ENCODE peak calls at places on chromosomes 11 and 22, in four cellular contexts. O is GM12878, C is K562, L is HepG2. T is an unnamed sample.

GRCh38 chr11:15655552-15655951 is 540.8 kb downstream of the INSC start:
- DNase-seq in L (no peak), O (no peak), C (peak; percentile 63), T (no peak)

GRCh38 chr11:131537196-131537595 is 166.8 kb downstream of the NTM start:
- DNase-seq in C (peak; percentile 6), O (no peak), L (no peak), T (no peak)

GRCh38 chr11:69799582-69799981 is 19.6 kb downstream of the FGF3 start:
- DNase-seq in O (no peak), C (peak; percentile 67), L (peak; percentile 23), T (no peak)

GRCh38 chr11:74265256-74265655 is 46.2 kb downstream of the P4HA3 start:
- DNase-seq in O (no peak), L (no peak), C (no peak), T (no peak)

GRCh38 chr11:35352107-35352888 is 67.1 kb downstream of the SLC1A2 start:
- DNase-seq in C (peak; percentile 82), O (no peak), L (no peak), T (no peak)

GRCh38 chr11:134679592-134679991 is 267.6 kb upstream of the B3GAT1 start:
- DNase-seq in C (no peak), L (no peak), O (no peak), T (no peak)

GRCh38 chr22:40487663-40488249 is 117.4 kb downstream of the SGSM3 start:
- DNase-seq in L (peak; percentile 17), C (no peak), O (no peak), T (no peak)

GRCh38 chr11:45384711-45385241 is 98.6 kb upstream of the SYT13 start:
- DNase-seq in L (no peak), O (no peak), C (no peak), T (no peak)

GRCh38 chr11:69272961-69273461 is 20.9 kb upstream of the MYEOV start:
- DNase-seq in O (no peak), C (no peak), L (no peak), T (no peak)

GRCh38 chr11:71294846-71295600 is 42.6 kb upstream of the SHANK2 start:
- DNase-seq in O (no peak), C (no peak), L (no peak), T (no peak)

GRCh38 chr11:83063073-83063754 is 8.5 kb downstream of the RAB30 start:
- DNase-seq in L (no peak), O (peak; percentile 88), C (no peak), T (no peak)

GRCh38 chr11:132744771-132745170 is 787.5 kb downstream of the OPCML start:
- DNase-seq in C (no peak), O (no peak), L (no peak), T (no peak)

GRCh38 chr11:99069831-99070444 is 49.2 kb downstream of the CNTN5 start:
- DNase-seq in L (peak; percentile 3), C (no peak), O (peak; percentile 4), T (peak; percentile 38)

GRCh38 chr11:86067230-86068137 is 1.4 kb downstream of the PICALM start:
- DNase-seq in O (no peak), L (peak; percentile 83), C (peak; percentile 67), T (no peak)

GRCh38 chr11:107769189-107769588 is 57.3 kb upstream of the SLN start:
- DNase-seq in O (no peak), L (peak; percentile 7), C (peak; percentile 18), T (no peak)

GRCh38 chr11:28343304-28344233 is 235.4 kb downstream of the METTL15 start:
- DNase-seq in O (no peak), L (peak; percentile 15), C (peak; percentile 80), T (no peak)

GRCh38 chr11:126034026-126034822 is 28.4 kb downstream of the CDON start:
- DNase-seq in O (no peak), C (no peak), L (no peak), T (no peak)

GRCh38 chr11:12086271-12087074 is 23.9 kb upstream of the MICAL2 start:
- DNase-seq in O (no peak), L (peak; percentile 37), C (no peak), T (no peak)

GRCh38 chr11:15158351-15159015 is 43.8 kb downstream of the INSC start:
- DNase-seq in O (no peak), L (no peak), C (no peak), T (no peak)

GRCh38 chr11:34916810-34917780 is 677 bp downstream of the PDHX start:
- DNase-seq in L (no peak), O (no peak), C (peak; percentile 42), T (no peak)

GRCh38 chr22:35838849-35839646 is 121.4 kb downstream of the APOL5 start:
- DNase-seq in O (no peak), L (peak; percentile 45), C (no peak), T (peak; percentile 22)

GRCh38 chr22:35842519-35842913 is 124.8 kb downstream of the APOL5 start:
- DNase-seq in L (no peak), C (no peak), O (no peak), T (no peak)

GRCh38 chr22:35837328-35837727 is 119.7 kb downstream of the APOL5 start:
- DNase-seq in L (no peak), C (no peak), O (no peak), T (no peak)

GRCh38 chr22:35841907-35842518 is 124.3 kb downstream of the APOL5 start:
- DNase-seq in O (no peak), L (no peak), C (no peak), T (no peak)

GRCh38 chr22:35839811-35840739 is 122.4 kb downstream of the APOL5 start:
- DNase-seq in L (no peak), O (no peak), C (peak; percentile 92), T (peak; percentile 78)
- TF ChIP-seq ETV6 in L (no peak), O (no peak), C (no peak), T (no peak)

GRCh38 chr22:22556578-22556977 is 2.5 kb downstream of the PRAME start:
- DNase-seq in L (no peak), O (no peak), C (no peak), T (no peak)

GRCh38 chr22:22555596-22555995 is 3.5 kb downstream of the PRAME start:
- DNase-seq in L (no peak), O (no peak), C (no peak), T (no peak)

GRCh38 chr22:22558071-22558971 is 744 bp downstream of the PRAME start:
- DNase-seq in O (no peak), C (peak; percentile 97), L (no peak), T (no peak)

GRCh38 chr22:22556995-22557925 is 1.8 kb downstream of the PRAME start:
- DNase-seq in L (no peak), C (peak; percentile 100), O (no peak), T (no peak)

DNA sequence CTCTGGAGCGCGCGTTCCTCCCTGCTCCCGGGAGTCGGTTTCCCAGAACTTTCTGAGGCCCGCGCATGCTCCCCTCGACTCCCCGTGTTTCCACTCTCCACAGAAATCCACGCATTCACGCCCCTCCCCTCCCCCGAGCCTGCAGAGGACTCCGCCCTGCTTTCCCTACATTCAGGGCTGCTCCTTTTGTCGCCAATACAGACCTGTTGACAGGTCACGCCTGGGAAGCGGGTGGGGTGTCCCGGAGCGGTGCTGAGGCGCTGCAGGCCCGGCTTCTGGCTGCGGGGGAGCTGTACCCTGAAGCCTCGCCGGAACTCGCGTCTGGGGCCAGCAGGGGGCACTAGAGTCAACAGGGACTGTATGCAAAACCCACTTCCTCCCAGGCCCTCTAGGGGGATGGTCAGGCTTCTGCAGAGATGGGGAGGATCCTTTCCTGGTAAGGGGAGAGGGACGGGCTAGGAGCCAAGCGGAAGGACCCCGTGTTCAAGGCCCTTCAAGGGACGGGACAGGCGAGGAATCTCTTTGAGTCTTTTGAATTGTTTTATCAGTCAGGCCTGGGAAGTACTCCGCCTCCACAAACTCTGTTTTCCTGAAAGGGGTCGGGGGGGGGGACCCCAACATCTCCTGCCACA is at the start of gene PRAME:
- DNase-seq in O (peak; percentile 11), L (peak; percentile 79), C (peak; percentile 100), T (peak; percentile 93)
- TF ChIP-seq ETV6 in O (no peak), L (no peak), C (no peak), T (no peak)

GRCh38 chr11:64056213-64056785 is 20.6 kb downstream of the FLRT1 start:
- DNase-seq in L (no peak), C (no peak), O (no peak), T (no peak)
- TF ChIP-seq ETV6 in L (no peak), C (no peak), O (no peak), T (no peak)

DNA sequence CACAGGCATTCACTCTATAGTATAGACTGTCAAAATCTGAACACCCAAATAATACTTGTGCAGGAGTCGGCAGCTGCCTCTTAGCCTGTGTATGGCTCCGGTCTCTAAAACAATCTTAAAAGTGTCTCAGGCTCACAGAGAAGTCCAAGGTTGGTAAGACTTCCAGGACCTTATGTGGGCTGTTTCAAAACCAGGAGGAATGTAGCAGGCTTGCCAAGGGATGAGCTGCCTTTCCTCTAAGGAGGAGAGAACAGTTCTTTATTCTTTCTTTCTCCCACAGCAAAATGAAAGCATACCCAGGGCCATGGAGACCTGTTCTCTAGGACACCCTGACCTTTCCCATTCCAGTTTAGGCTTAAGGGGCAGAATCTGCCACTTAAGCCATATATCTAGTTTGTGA is 176.5 kb downstream of the TRPC6 start:
- DNase-seq in L (no peak), C (no peak), O (no peak), T (no peak)
- TF ChIP-seq ETV6 in L (no peak), C (no peak), O (no peak), T (no peak)

GRCh38 chr11:65489061-65489705 is 9.7 kb upstream of the MALAT1 start:
- DNase-seq in C (peak; percentile 63), L (peak; percentile 84), O (no peak), T (peak; percentile 79)

GRCh38 chr11:65486570-65487466 is 12.0 kb upstream of the MALAT1 start:
- DNase-seq in O (no peak), C (no peak), L (no peak), T (no peak)

GRCh38 chr11:65487467-65488272 is 11.2 kb upstream of the MALAT1 start:
- DNase-seq in L (peak; percentile 99), O (no peak), C (peak; percentile 93), T (peak; percentile 96)

GRCh38 chr11:65488273-65489058 is 10.4 kb upstream of the MALAT1 start:
- DNase-seq in L (no peak), O (no peak), C (peak; percentile 41), T (no peak)

GRCh38 chr11:65485820-65486219 is 13.0 kb upstream of the MALAT1 start:
- DNase-seq in O (no peak), L (no peak), C (no peak), T (no peak)
- TF ChIP-seq ETV6 in O (no peak), L (no peak), C (no peak), T (no peak)

GRCh38 chr22:38317237-38317994 is at the start of gene CSNK1E:
- DNase-seq in L (no peak), C (peak; percentile 74), O (no peak), T (peak; percentile 75)
- TF ChIP-seq ETV6 in L (no peak), C (no peak), O (no peak), T (peak; percentile 46)

T was measured in WTC11.